ENCODE peak calls at places on chromosome 11, in four cellular contexts. L is K562, X is HepG2, S is GM12878. U is an unnamed sample.

GRCh38 chr11:126700773-126701554 is 299.6 kb downstream of the KIRREL3 start:
- DNase-seq in L (no peak), X (no peak), S (peak), U (no peak)

GRCh38 chr11:44622721-44623258 is 57.3 kb downstream of the CD82 start:
- DNase-seq in L (no peak), X (no peak), S (no peak), U (peak)

GRCh38 chr11:113991170-113991569 is 16.3 kb downstream of the HTR3A start:
- DNase-seq in L (peak), X (peak), S (no peak), U (no peak)

GRCh38 chr11:8503872-8504491 is 90.0 kb downstream of the STK33 start:
- DNase-seq in L (no peak), X (peak), S (no peak), U (no peak)

GRCh38 chr11:17989306-17989705 is 23.5 kb downstream of the SERGEF start:
- DNase-seq in L (no peak), X (no peak), S (no peak), U (no peak)

GRCh38 chr11:3049430-3050243 is 7.6 kb downstream of the CARS1 start:
- DNase-seq in L (no peak), X (no peak), S (peak), U (no peak)

GRCh38 chr11:121024989-121025388 is 1.1 kb downstream of the TBCEL start:
- DNase-seq in L (peak), X (peak), S (no peak), U (no peak)

GRCh38 chr11:4684631-4685285 is 12.9 kb downstream of the OR51E2 start:
- DNase-seq in L (no peak), X (no peak), S (no peak), U (no peak)

GRCh38 chr11:26187639-26188038 is 144.3 kb upstream of the ANO3 start:
- DNase-seq in L (no peak), X (peak), S (no peak), U (no peak)

GRCh38 chr11:114179234-114179941 is 116.8 kb upstream of the NNMT start:
- DNase-seq in L (peak), X (no peak), S (no peak), U (no peak)

GRCh38 chr11:44096360-44097188 is 1.1 kb downstream of the EXT2 start:
- DNase-seq in L (peak), X (no peak), S (no peak), U (no peak)

GRCh38 chr11:133835258-133836075 is 9.8 kb downstream of the SPATA19 start:
- DNase-seq in L (peak), X (peak), S (peak), U (peak)

DNA sequence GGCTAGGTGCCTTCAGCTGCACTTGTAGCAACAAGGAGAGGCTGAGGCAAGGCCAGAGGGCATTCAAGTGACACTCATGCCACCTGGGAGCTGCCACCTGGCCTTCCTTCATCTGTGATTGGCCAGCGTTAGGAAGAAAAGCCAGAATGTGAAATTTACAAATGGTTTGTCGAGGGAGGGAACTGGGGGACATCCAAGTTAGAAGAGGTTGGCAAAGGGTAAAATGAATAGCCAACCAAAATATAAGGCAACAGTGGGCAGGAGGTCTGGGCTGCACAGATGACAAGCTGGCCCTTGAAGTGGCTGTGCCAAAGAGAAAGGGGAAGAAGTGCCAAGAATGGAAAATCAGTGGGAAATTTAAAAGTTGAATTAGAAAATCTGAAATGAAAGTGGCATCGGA is 221.4 kb downstream of the C11orf91 start:
- DNase-seq in L (no peak), X (no peak), S (no peak), U (no peak)
- TF ChIP-seq RFX5 in L (no peak), X (no peak), S (no peak), U (no peak)

DNA sequence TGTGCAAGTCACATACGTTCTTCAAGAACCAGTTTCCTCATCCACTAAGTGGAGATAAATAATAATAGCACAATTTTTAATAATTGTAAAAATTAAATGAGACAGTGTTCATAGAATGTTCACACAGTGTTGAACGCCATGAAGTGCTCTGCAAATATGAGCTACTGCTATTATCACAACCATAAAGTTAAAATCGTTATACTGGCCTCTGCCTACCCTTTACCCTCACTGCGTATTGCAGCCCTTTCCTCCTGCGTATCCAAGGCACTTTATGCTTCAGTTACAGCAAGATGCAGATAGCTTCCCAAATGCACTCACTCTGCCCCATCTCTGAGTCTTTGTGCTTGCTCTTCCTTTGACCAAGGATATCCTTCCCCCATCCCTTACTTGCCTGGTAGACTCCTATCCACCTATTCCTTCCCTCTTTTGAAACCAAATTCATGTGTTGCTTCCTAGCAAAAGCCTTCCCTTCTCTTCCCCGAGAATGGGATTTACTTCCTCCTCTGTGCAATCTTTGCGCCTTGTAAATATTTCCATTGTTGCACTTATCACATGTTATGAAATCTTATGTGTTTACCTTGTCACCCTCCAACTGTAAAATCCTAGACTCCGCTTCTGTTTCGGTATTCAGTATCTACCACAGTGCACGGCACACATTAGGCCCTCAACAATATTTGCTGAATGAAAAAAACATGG is 196.9 kb downstream of the ADAMTS15 start:
- DNase-seq in L (no peak), X (no peak), S (no peak), U (no peak)
- TF ChIP-seq CBX5 in L (no peak), X (no peak), S (no peak), U (no peak)

GRCh38 chr11:47980907-47981621 is 705 bp downstream of the PTPRJ start:
- DNase-seq in L (no peak), X (no peak), S (no peak), U (no peak)
- TF ChIP-seq MAX in L (no peak), X (peak), S (no peak), U (no peak)

GRCh38 chr11:118928870-118929495 is 3.3 kb upstream of the BCL9L start:
- DNase-seq in L (peak), X (peak), S (no peak), U (peak)
- TF ChIP-seq RFX5 in L (no peak), X (no peak), S (no peak), U (no peak)

GRCh38 chr11:14288189-14288935 is 70.6 kb downstream of the RRAS2 start:
- DNase-seq in L (no peak), X (no peak), S (no peak), U (no peak)

DNA sequence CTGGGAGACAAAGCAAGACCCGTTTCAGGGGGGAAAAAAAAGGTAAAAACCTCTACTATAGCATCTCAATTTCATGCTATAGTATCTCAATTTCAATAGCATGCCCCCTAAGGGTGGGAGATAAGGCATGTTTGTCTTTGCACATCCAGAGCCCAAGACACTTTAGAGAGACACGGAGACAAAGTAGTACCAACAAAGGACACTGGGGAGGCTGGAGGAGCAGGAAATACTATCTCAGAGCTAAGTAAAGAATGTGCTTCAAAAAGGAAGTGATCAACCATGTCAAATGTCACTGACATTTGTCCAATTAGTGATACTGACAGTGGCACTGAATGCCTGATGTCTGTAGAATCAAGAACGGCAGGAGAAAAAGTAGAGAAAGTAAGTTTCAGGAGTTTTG is 68.6 kb downstream of the RRAS2 start:
- DNase-seq in L (no peak), X (no peak), S (no peak), U (no peak)
- TF ChIP-seq CBX5 in L (no peak), X (no peak), S (no peak), U (no peak)

GRCh38 chr11:79708319-79708928 is 267.6 kb upstream of the TENM4 start:
- DNase-seq in L (peak), X (peak), S (peak), U (no peak)
- TF ChIP-seq MAX in L (no peak), X (no peak), S (no peak), U (no peak)

DNA sequence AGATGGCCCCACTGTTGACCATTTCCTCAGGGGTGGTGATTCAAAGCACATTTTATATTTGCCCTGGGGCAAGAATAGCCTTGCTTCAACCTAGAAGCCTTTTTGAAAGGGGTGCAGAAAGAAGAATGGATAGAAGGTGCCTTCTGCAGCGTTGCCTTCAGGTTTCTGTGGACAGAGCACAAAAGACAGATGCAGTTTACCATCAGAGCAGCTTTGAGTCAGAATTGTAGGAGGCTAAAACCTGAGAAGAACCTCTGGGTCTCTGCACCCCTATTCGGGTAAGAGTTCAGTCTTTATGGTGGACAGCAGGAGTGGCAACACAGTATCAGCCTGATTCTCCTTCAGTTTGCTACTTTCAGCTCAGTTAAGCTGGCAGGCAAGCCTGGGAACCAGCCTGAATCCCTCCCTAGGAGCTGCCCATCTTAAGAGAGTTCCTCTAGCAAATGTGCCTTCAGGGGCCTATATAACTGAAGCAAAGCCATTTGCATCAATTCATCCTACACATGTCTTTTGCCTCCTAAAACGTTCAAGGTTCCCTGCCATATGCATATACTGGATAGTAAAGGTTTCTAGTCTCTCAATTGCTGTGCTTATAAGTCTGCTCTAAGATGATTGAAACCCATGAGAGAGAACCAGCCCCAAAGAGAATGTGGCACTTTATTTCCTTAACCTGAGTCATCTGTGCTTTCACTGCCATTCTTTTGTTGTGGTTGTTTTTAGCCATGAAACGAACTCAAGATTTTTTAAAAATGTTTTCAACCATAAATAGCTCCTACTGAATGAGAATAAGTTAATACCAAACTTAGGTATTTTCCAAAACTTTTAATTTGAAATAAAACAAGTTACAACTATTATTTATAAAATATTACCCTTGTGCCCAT is 123.0 kb downstream of the TRIM44 start:
- DNase-seq in L (no peak), X (no peak), S (peak), U (no peak)
- TF ChIP-seq RFX5 in L (no peak), X (no peak), S (no peak), U (no peak)

U was measured in H1.